ENCODE peak calls at places on chromosomes 16 and 17, in five cellular contexts. L is bronchial epithelial cell, S is cardiac fibroblast, X is cardiac muscle cell, F is testis. R is an unnamed sample.

GRCh38 chr16:76486740-76487139 is 209.5 kb downstream of the CNTNAP4 start:
- DNase-seq in X (no peak), S (no peak), F (no peak), L (no peak), R (no peak)

GRCh38 chr16:86681440-86681838 is 103.1 kb downstream of the FOXL1 start:
- DNase-seq in F (no peak), X (no peak), L (no peak), S (peak; percentile 43), R (peak; percentile 54)

GRCh38 chr17:78045316-78045715 is 83.2 kb downstream of the TMC6 start:
- DNase-seq in L (no peak), X (no peak), S (no peak), F (no peak), R (no peak)

GRCh38 chr17:69870751-69871199 is 204.2 kb upstream of the KCNJ16 start:
- DNase-seq in S (peak; percentile 50), F (no peak), L (peak; percentile 89), X (peak; percentile 48), R (no peak)

GRCh38 chr16:74936902-74937560 is 47.9 kb downstream of the WDR59 start:
- DNase-seq in X (no peak), F (no peak), L (no peak), S (peak; percentile 96), R (no peak)

GRCh38 chr17:39757176-39757662 is 19.5 kb downstream of the GRB7 start:
- DNase-seq in F (no peak), L (no peak), X (no peak), S (no peak), R (no peak)

GRCh38 chr17:78993241-78993956 is 13.7 kb upstream of the LGALS3BP start:
- DNase-seq in X (peak; percentile 57), F (peak; percentile 83), L (peak; percentile 31), S (peak; percentile 65), R (no peak)

GRCh38 chr17:55198690-55199370 is 65.9 kb upstream of the HLF start:
- DNase-seq in F (no peak), S (no peak), L (no peak), X (no peak), R (no peak)

GRCh38 chr16:75250089-75250808 is 1.2 kb downstream of the BCAR1 start:
- DNase-seq in X (no peak), L (no peak), F (no peak), S (no peak), R (peak; percentile 63)

GRCh38 chr16:47196457-47196856 is 52.7 kb upstream of the NETO2 start:
- DNase-seq in F (no peak), L (no peak), X (no peak), S (no peak), R (no peak)

GRCh38 chr16:5633845-5634440 is 536.3 kb upstream of the EEF2KMT start:
- DNase-seq in X (peak; percentile 71), L (peak; percentile 18), S (peak; percentile 39), F (no peak), R (no peak)
- TF ChIP-seq CTCF in X (no peak), L (peak; percentile 26), S (peak; percentile 40), F (peak; percentile 38), R (peak; percentile 55)

DNA sequence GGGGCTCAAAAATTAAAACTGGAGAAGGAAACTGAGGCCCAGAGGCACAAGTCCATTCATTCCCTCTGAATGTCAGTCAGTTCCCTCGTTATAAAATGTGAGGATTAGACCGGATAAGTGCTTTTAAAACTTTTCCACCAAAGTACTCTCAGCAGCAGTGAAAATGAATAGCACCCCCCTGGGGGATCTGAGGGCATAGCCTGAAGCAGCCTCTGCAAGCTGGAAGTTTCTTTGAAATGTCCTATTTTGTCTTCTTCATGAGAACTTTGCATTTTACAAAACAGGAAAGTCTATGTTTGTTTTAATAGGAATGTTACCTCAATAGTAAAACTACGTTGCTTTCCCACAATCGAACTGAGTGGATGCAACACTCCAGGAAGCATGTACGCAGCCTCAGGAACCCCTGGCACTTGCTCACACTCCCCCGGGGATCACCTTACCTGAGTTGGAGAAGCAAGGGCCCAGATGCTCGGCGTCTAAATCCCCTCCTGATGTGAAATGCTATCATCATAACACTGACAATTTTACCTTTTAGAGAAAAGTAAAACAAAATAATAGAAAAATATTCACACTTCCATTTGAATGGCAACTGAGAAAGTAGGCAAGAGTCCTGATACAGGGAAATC is 272.9 kb downstream of the CEP112 start:
- DNase-seq in S (peak; percentile 32), L (no peak), X (peak; percentile 14), F (no peak), R (no peak)
- TF ChIP-seq CTCF in S (peak; percentile 34), L (no peak), X (peak; percentile 23), F (peak; percentile 15), R (peak; percentile 29)

DNA sequence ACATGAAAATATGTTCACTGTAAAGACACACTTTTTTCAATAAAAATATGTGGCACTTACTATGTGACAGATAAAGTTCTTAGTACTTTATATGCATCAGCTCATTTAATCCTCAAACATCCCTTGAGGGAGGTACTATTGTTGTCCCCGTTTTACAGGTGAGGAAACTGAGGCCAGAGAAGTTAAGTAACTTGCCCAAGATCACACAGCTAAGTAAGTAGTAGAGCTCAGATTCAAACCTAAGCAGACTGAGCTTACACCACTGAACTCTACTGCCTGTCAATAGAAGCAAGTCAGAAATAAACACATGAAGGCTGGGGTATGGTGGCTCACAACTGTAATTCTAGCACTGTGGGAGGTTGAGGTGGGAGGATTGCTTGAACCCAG is 13.9 kb downstream of the CDH3 start:
- DNase-seq in L (no peak), F (no peak), S (no peak), X (no peak), R (no peak)
- TF ChIP-seq CTCF in L (no peak), F (no peak), S (no peak), X (no peak), R (no peak)

GRCh38 chr17:50577451-50577954 is 17.0 kb downstream of the CACNA1G start:
- DNase-seq in X (no peak), S (no peak), F (no peak), L (no peak), R (no peak)

GRCh38 chr17:50573866-50574571 is 13.5 kb downstream of the CACNA1G start:
- DNase-seq in S (no peak), X (no peak), L (no peak), F (no peak), R (no peak)

GRCh38 chr17:50576864-50577263 is 16.3 kb downstream of the CACNA1G start:
- DNase-seq in S (no peak), L (no peak), F (no peak), X (no peak), R (no peak)

GRCh38 chr17:50578173-50578572 is 17.7 kb downstream of the CACNA1G start:
- DNase-seq in F (no peak), S (no peak), L (no peak), X (no peak), R (no peak)

GRCh38 chr17:50575581-50576210 is 15.2 kb downstream of the CACNA1G start:
- DNase-seq in X (no peak), F (no peak), S (no peak), L (no peak), R (no peak)
- TF ChIP-seq CTCF in X (no peak), F (no peak), S (no peak), L (peak; percentile 7), R (no peak)

R was measured in left ventricle myocardium inferior.